ENCODE peak calls at places on chromosome 20, in eight cellular contexts. S is HEK293T; R is stimulated activated CD4-positive, alpha-beta T cell treated with anti-CD3 and anti-CD28 coated beads, Interleukin-4, amount 100 ng/mL, for 24 hours; W is PC-3; X is NCI-H1105; V is aorta; G is brain pericyte; E is HS-5. B is an unnamed sample.
A peak's percentile ranks its signal among the peaks of the same experiment; 100 is the strongest.

GRCh38 chr20:33211817-33212424 is 5.2 kb upstream of the BPIFA3 start:
- DNase-seq in S (peak; percentile 67), R (peak; percentile 11), W (peak; percentile 69), X (peak; percentile 63), V (no peak), G (no peak), E (peak; percentile 24), B (peak; percentile 44)

GRCh38 chr20:39445095-39445494 is 483.0 kb downstream of the DHX35 start:
- DNase-seq in S (no peak), R (no peak), W (no peak), X (no peak), V (no peak), G (no peak), E (no peak), B (no peak)

GRCh38 chr20:62136283-62137091 is 6.7 kb downstream of the PSMA7 start:
- DNase-seq in S (peak; percentile 58), R (peak; percentile 67), W (peak; percentile 82), X (no peak), V (peak; percentile 74), G (no peak), E (no peak), B (peak; percentile 43)

GRCh38 chr20:38685853-38686473 is 38.3 kb upstream of the SLC32A1 start:
- DNase-seq in S (peak; percentile 65), R (peak; percentile 44), W (peak; percentile 68), X (no peak), V (no peak), G (no peak), E (no peak), B (peak; percentile 44)

GRCh38 chr20:14821251-14821650 is 483.8 kb upstream of the FLRT3 start:
- DNase-seq in S (no peak), R (no peak), W (peak; percentile 71), X (peak; percentile 42), V (no peak), G (no peak), E (no peak), B (no peak)

GRCh38 chr20:1215386-1216170 is 10.3 kb upstream of the RAD21L1 start:
- DNase-seq in S (no peak), R (peak; percentile 69), W (no peak), X (no peak), V (no peak), G (no peak), E (no peak), B (no peak)

GRCh38 chr20:3067139-3068009 is 4.0 kb upstream of the OXT start:
- DNase-seq in S (no peak), R (no peak), W (no peak), X (no peak), V (no peak), G (no peak), E (no peak), B (no peak)

GRCh38 chr20:10469599-10469998 is 34.5 kb downstream of the SLX4IP start:
- DNase-seq in S (peak; percentile 55), R (peak; percentile 14), W (peak; percentile 87), X (peak; percentile 79), V (peak; percentile 69), G (peak; percentile 67), E (no peak), B (peak; percentile 73)

GRCh38 chr20:45781391-45781931 is 10.2 kb downstream of the WFDC3 start:
- DNase-seq in S (no peak), R (no peak), W (peak; percentile 96), X (no peak), V (peak; percentile 57), G (no peak), E (peak; percentile 100), B (peak; percentile 98)

GRCh38 chr20:50595433-50595895 is 85.3 kb downstream of the PTPN1 start:
- DNase-seq in S (no peak), R (no peak), W (no peak), X (no peak), V (no peak), G (no peak), E (no peak), B (no peak)

GRCh38 chr20:7094438-7094997 is 327.0 kb downstream of the BMP2 start:
- DNase-seq in S (peak; percentile 55), R (no peak), W (peak; percentile 71), X (peak; percentile 84), V (no peak), G (no peak), E (no peak), B (peak; percentile 62)

GRCh38 chr20:25045343-25045712 is 12.6 kb downstream of the ACSS1 start:
- DNase-seq in S (no peak), R (no peak), W (no peak), X (no peak), V (peak; percentile 40), G (no peak), E (no peak), B (no peak)

GRCh38 chr20:58001381-58001780 is 227.1 kb downstream of the ANKRD60 start:
- DNase-seq in S (no peak), R (no peak), W (no peak), X (no peak), V (no peak), G (no peak), E (no peak), B (no peak)

GRCh38 chr20:35171753-35172433 is at the start of gene PROCR:
- DNase-seq in S (peak; percentile 72), R (no peak), W (peak; percentile 97), X (peak; percentile 16), V (peak; percentile 93), G (peak; percentile 39), E (peak; percentile 92), B (peak; percentile 99)

GRCh38 chr20:40956503-40956902 is 72.1 kb upstream of the TOP1 start:
- DNase-seq in S (no peak), R (no peak), W (no peak), X (no peak), V (peak; percentile 55), G (no peak), E (no peak), B (no peak)

GRCh38 chr20:61356171-61356570 is 104.1 kb downstream of the CDH4 start:
- DNase-seq in S (no peak), R (no peak), W (no peak), X (no peak), V (no peak), G (no peak), E (no peak), B (no peak)

GRCh38 chr20:20547221-20547875 is 165.1 kb downstream of the RALGAPA2 start:
- DNase-seq in S (no peak), R (no peak), W (peak; percentile 54), X (no peak), V (no peak), G (no peak), E (no peak), B (peak; percentile 61)

GRCh38 chr20:32484221-32485125 is 100.7 kb downstream of the NOL4L start:
- DNase-seq in S (peak; percentile 25), R (peak; percentile 23), W (peak; percentile 19), X (peak; percentile 44), V (peak; percentile 70), G (no peak), E (no peak), B (no peak)

GRCh38 chr20:58634818-58635665 is 16.0 kb upstream of the STX16 start:
- DNase-seq in S (no peak), R (peak; percentile 63), W (no peak), X (no peak), V (no peak), G (no peak), E (no peak), B (no peak)

GRCh38 chr20:62843656-62844055 is 18.0 kb downstream of the TCFL5 start:
- DNase-seq in S (no peak), R (no peak), W (peak; percentile 67), X (no peak), V (no peak), G (no peak), E (no peak), B (no peak)

GRCh38 chr20:8808180-8808535 is 260.7 kb upstream of the PLCB4 start:
- DNase-seq in S (no peak), R (no peak), W (no peak), X (no peak), V (no peak), G (no peak), E (no peak), B (no peak)

GRCh38 chr20:46657137-46657536 is 5.9 kb upstream of the SLC13A3 start:
- DNase-seq in S (no peak), R (no peak), W (no peak), X (no peak), V (no peak), G (no peak), E (no peak), B (no peak)

GRCh38 chr20:4282550-4282949 is 267.2 kb upstream of the RNF24 start:
- DNase-seq in S (no peak), R (no peak), W (no peak), X (no peak), V (no peak), G (no peak), E (no peak), B (no peak)

GRCh38 chr20:58403272-58403671 is 14.2 kb downstream of the VAPB start:
- DNase-seq in S (no peak), R (no peak), W (no peak), X (no peak), V (no peak), G (no peak), E (no peak), B (no peak)

GRCh38 chr20:36308986-36309385 is 2.8 kb downstream of the DLGAP4 start:
- DNase-seq in S (peak; percentile 3), R (no peak), W (no peak), X (no peak), V (no peak), G (no peak), E (no peak), B (no peak)

GRCh38 chr20:50916257-50916656 is 15.0 kb downstream of the ADNP start:
- DNase-seq in S (peak; percentile 62), R (no peak), W (peak; percentile 20), X (no peak), V (no peak), G (no peak), E (no peak), B (peak; percentile 66)

GRCh38 chr20:55586626-55587025 is 418.7 kb downstream of the CBLN4 start:
- DNase-seq in S (no peak), R (no peak), W (no peak), X (no peak), V (no peak), G (no peak), E (no peak), B (no peak)

GRCh38 chr20:62360854-62361798 is 6.0 kb downstream of the LAMA5 start:
- DNase-seq in S (no peak), R (no peak), W (peak; percentile 40), X (no peak), V (peak; percentile 73), G (no peak), E (no peak), B (no peak)

GRCh38 chr20:43941476-43942212 is 27.0 kb downstream of the TOX2 start:
- DNase-seq in S (no peak), R (no peak), W (peak; percentile 95), X (no peak), V (no peak), G (no peak), E (no peak), B (peak; percentile 34)

GRCh38 chr20:32368323-32368722 is 10.2 kb downstream of the ASXL1 start:
- DNase-seq in S (no peak), R (no peak), W (no peak), X (no peak), V (no peak), G (no peak), E (no peak), B (no peak)

GRCh38 chr20:63134201-63134612 is 81.7 kb downstream of the YTHDF1 start:
- DNase-seq in S (peak; percentile 61), R (no peak), W (no peak), X (no peak), V (peak; percentile 32), G (no peak), E (no peak), B (no peak)